ENCODE peak calls at places on chromosomes 2 and 18, in six cellular contexts. Y, T, O, A, K and G are unnamed samples.
A peak's percentile ranks its signal among the peaks of the same experiment; 100 is the strongest.

GRCh38 chr2:181411105-181411849 is 45.9 kb upstream of the ITGA4 start:
- DNase-seq in Y (no peak), A (peak; percentile 52), T (no peak), O (no peak), K (peak; percentile 30), G (no peak)

GRCh38 chr2:207394812-207395534 is 134.8 kb upstream of the CREB1 start:
- DNase-seq in T (no peak), A (no peak), Y (peak; percentile 49), O (no peak), K (no peak), G (no peak)

GRCh38 chr2:97715951-97716694 is 2.7 kb downstream of the ZAP70 start:
- DNase-seq in K (no peak), T (no peak), A (no peak), Y (no peak), O (no peak), G (no peak)

GRCh38 chr2:221465776-221466175 is 106.3 kb downstream of the EPHA4 start:
- DNase-seq in A (no peak), Y (no peak), T (no peak), O (no peak), K (peak; percentile 15), G (no peak)

GRCh38 chr18:54813305-54813704 is 15.0 kb upstream of the RAB27B start:
- DNase-seq in O (no peak), T (no peak), A (no peak), Y (no peak), K (no peak), G (no peak)

GRCh38 chr2:197498937-197499593 is 575 bp downstream of the HSPD1 start:
- DNase-seq in Y (peak; percentile 17), A (peak; percentile 61), K (no peak), T (peak; percentile 27), O (peak; percentile 57), G (peak; percentile 37)

GRCh38 chr2:9467687-9468086 is 6.7 kb upstream of the IAH1 start:
- DNase-seq in Y (no peak), T (no peak), K (no peak), A (no peak), O (no peak), G (no peak)

GRCh38 chr2:71938659-71939587 is 208.7 kb downstream of the CYP26B1 start:
- DNase-seq in Y (no peak), O (no peak), T (no peak), K (no peak), A (peak; percentile 24), G (no peak)

GRCh38 chr2:240819404-240820013 is 510 bp downstream of the KIF1A start:
- DNase-seq in K (no peak), A (no peak), Y (no peak), T (no peak), O (no peak), G (no peak)

GRCh38 chr2:9799729-9800632 is 43.3 kb upstream of the TAF1B start:
- DNase-seq in O (peak; percentile 77), A (peak; percentile 99), K (peak; percentile 47), T (peak; percentile 86), Y (peak; percentile 87), G (peak; percentile 79)

GRCh38 chr18:37551249-37551648 is 14.3 kb downstream of the CELF4 start:
- DNase-seq in T (no peak), O (no peak), Y (no peak), K (no peak), A (no peak), G (no peak)

GRCh38 chr18:79569720-79570119 is 109.9 kb upstream of the CTDP1 start:
- DNase-seq in O (no peak), A (no peak), K (no peak), T (no peak), Y (no peak), G (no peak)

GRCh38 chr2:105299290-105299689 is 30.2 kb downstream of the TGFBRAP1 start:
- DNase-seq in T (no peak), A (no peak), K (no peak), Y (no peak), O (peak; percentile 23), G (no peak)

GRCh38 chr2:110780461-110780860 is 48.1 kb downstream of the ACOXL start:
- DNase-seq in Y (no peak), A (no peak), T (no peak), K (no peak), O (no peak), G (no peak)
- TF ChIP-seq POLR2A in Y (no peak), A (no peak), T (no peak), K (no peak), O (no peak), G (no peak)

GRCh38 chr2:219627105-219628100 is at the start of gene SLC4A3:
- DNase-seq in Y (peak; percentile 80), O (no peak), K (no peak), A (peak; percentile 65), T (no peak), G (no peak)
- TF ChIP-seq POLR2AphosphoS5 in Y (no peak), O (no peak), K (no peak), A (no peak), T (no peak), G (no peak)

GRCh38 chr2:25420820-25421237 is 79.1 kb upstream of the DNMT3A start:
- DNase-seq in T (no peak), O (no peak), Y (no peak), K (peak; percentile 93), A (no peak), G (no peak)

GRCh38 chr2:25421289-25421688 is 79.6 kb upstream of the DNMT3A start:
- DNase-seq in O (no peak), Y (no peak), A (no peak), K (no peak), T (no peak), G (no peak)

GRCh38 chr2:25419678-25420242 is 78.0 kb upstream of the DNMT3A start:
- DNase-seq in Y (no peak), O (no peak), A (no peak), T (peak; percentile 26), K (peak; percentile 96), G (peak; percentile 42)

GRCh38 chr2:25417715-25418369 is 76.1 kb upstream of the DNMT3A start:
- DNase-seq in Y (peak; percentile 14), T (no peak), K (peak; percentile 96), A (no peak), O (no peak), G (no peak)

GRCh38 chr2:25418944-25419677 is 77.4 kb upstream of the DNMT3A start:
- DNase-seq in T (no peak), K (peak; percentile 95), Y (no peak), O (no peak), A (no peak), G (no peak)
- TF ChIP-seq TAF1 in T (peak; percentile 42), K (peak; percentile 59), Y (no peak), O (no peak), A (no peak), G (no peak)

GRCh38 chr2:102006886-102007278 is 15.1 kb downstream of the IL1R2 start:
- DNase-seq in Y (no peak), K (no peak), O (no peak), T (no peak), A (no peak), G (no peak)
- TF ChIP-seq POLR2A in Y (no peak), K (no peak), O (no peak), T (no peak), A (no peak), G (no peak)

DNA sequence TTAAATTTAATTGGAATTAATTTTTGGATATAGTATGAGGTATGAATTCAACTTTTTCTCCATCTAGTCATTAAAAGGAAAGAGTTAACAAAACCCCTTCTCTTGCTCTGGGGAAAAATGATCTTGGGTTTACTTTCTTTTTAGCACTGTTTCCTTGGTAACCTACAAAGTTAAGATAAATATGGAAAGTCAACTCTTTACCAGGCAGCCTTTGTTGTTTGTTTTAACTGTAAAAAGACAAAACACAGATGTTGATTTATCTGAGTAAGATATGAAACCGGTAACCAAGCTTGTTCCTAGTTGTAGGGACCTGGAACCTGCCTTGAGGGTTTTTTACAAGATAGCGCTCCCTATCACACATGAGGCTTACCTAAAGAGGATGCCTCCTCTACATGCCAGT is 10.1 kb upstream of the SANBR start:
- DNase-seq in Y (no peak), O (no peak), K (no peak), T (no peak), A (no peak), G (no peak)
- TF ChIP-seq POLR2AphosphoS5 in Y (no peak), O (no peak), K (no peak), T (no peak), A (no peak), G (no peak)